ENCODE peak calls at places on chromosomes 12 and 14, in eight cellular contexts. One of them, this sample, is unnamed.

GRCh38 chr12:113103756-113104450 is 31.7 kb downstream of the RASAL1 start:
- DNase-seq in K562: peak; percentile 68
- DNase-seq in GM12878: no peak
- DNase-seq in HCT116: no peak
- DNase-seq in H1: peak; percentile 70
- DNase-seq in SK-N-SH: peak; percentile 70
- DNase-seq in HepG2: peak; percentile 27
- DNase-seq in A549: peak; percentile 36
- DNase-seq in this sample: no peak

GRCh38 chr12:121803861-121804416 is at the start of gene SETD1B:
- DNase-seq in K562: peak; percentile 52
- DNase-seq in GM12878: no peak
- DNase-seq in HCT116: no peak
- DNase-seq in H1: no peak
- DNase-seq in SK-N-SH: peak; percentile 65
- DNase-seq in HepG2: no peak
- DNase-seq in A549: peak; percentile 76
- DNase-seq in this sample: peak; percentile 44

GRCh38 chr14:77616454-77617229 is at the start of gene SPTLC2:
- DNase-seq in K562: peak; percentile 98
- DNase-seq in GM12878: peak; percentile 97
- DNase-seq in HCT116: peak; percentile 99
- DNase-seq in H1: peak; percentile 100
- DNase-seq in SK-N-SH: peak; percentile 97
- DNase-seq in HepG2: peak; percentile 99
- DNase-seq in A549: peak; percentile 99
- DNase-seq in this sample: peak; percentile 99

GRCh38 chr12:131690320-131690719 is 20.6 kb upstream of the SFSWAP start:
- DNase-seq in K562: no peak
- DNase-seq in GM12878: no peak
- DNase-seq in HCT116: no peak
- DNase-seq in H1: no peak
- DNase-seq in SK-N-SH: no peak
- DNase-seq in HepG2: no peak
- DNase-seq in A549: no peak
- DNase-seq in this sample: no peak

GRCh38 chr12:104738371-104738710 is 219.7 kb downstream of the SLC41A2 start:
- DNase-seq in K562: no peak
- DNase-seq in GM12878: no peak
- DNase-seq in HCT116: no peak
- DNase-seq in H1: no peak
- DNase-seq in SK-N-SH: no peak
- DNase-seq in HepG2: no peak
- DNase-seq in A549: no peak
- DNase-seq in this sample: no peak

GRCh38 chr12:71746983-71747611 is 7.6 kb upstream of the RAB21 start:
- DNase-seq in K562: peak; percentile 45
- DNase-seq in GM12878: peak; percentile 45
- DNase-seq in HCT116: peak; percentile 49
- DNase-seq in H1: no peak
- DNase-seq in SK-N-SH: peak; percentile 49
- DNase-seq in HepG2: peak; percentile 66
- DNase-seq in A549: peak; percentile 74
- DNase-seq in this sample: peak; percentile 73

GRCh38 chr14:61452452-61452851 is 131.1 kb downstream of the PRKCH start:
- DNase-seq in K562: no peak
- DNase-seq in GM12878: no peak
- DNase-seq in HCT116: no peak
- DNase-seq in H1: no peak
- DNase-seq in SK-N-SH: no peak
- DNase-seq in HepG2: no peak
- DNase-seq in A549: no peak
- DNase-seq in this sample: no peak

GRCh38 chr12:112261559-112261958 is 120.7 kb downstream of the HECTD4 start:
- DNase-seq in K562: peak; percentile 18
- DNase-seq in GM12878: no peak
- DNase-seq in HCT116: peak; percentile 6
- DNase-seq in H1: no peak
- DNase-seq in SK-N-SH: peak; percentile 27
- DNase-seq in HepG2: peak; percentile 13
- DNase-seq in A549: peak; percentile 35
- DNase-seq in this sample: no peak

GRCh38 chr12:23816394-23816851 is 133.0 kb downstream of the SOX5 start:
- DNase-seq in K562: no peak
- DNase-seq in GM12878: no peak
- DNase-seq in HCT116: no peak
- DNase-seq in H1: peak; percentile 29
- DNase-seq in SK-N-SH: no peak
- DNase-seq in HepG2: peak; percentile 12
- DNase-seq in A549: no peak
- DNase-seq in this sample: no peak

GRCh38 chr14:68628605-68629310 is 164.1 kb downstream of the ZFP36L1 start:
- DNase-seq in K562: no peak
- DNase-seq in GM12878: no peak
- DNase-seq in HCT116: no peak
- DNase-seq in H1: no peak
- DNase-seq in SK-N-SH: no peak
- DNase-seq in HepG2: peak; percentile 19
- DNase-seq in A549: no peak
- DNase-seq in this sample: no peak

GRCh38 chr14:97266653-97267052 is 469.5 kb downstream of the VRK1 start:
- DNase-seq in K562: no peak
- DNase-seq in GM12878: no peak
- DNase-seq in HCT116: peak; percentile 89
- DNase-seq in H1: no peak
- DNase-seq in SK-N-SH: no peak
- DNase-seq in HepG2: peak; percentile 10
- DNase-seq in A549: peak; percentile 14
- DNase-seq in this sample: no peak

GRCh38 chr12:21073822-21074460 is 57.1 kb upstream of the SLCO1B1 start:
- DNase-seq in K562: no peak
- DNase-seq in GM12878: no peak
- DNase-seq in HCT116: peak; percentile 93
- DNase-seq in H1: peak; percentile 25
- DNase-seq in SK-N-SH: no peak
- DNase-seq in HepG2: no peak
- DNase-seq in A549: peak; percentile 30
- DNase-seq in this sample: no peak

GRCh38 chr12:49019435-49020317 is 1.1 kb upstream of the PRKAG1 start:
- DNase-seq in K562: peak; percentile 79
- DNase-seq in GM12878: no peak
- DNase-seq in HCT116: no peak
- DNase-seq in H1: no peak
- DNase-seq in SK-N-SH: peak; percentile 74
- DNase-seq in HepG2: peak; percentile 39
- DNase-seq in A549: peak; percentile 67
- DNase-seq in this sample: peak; percentile 23

GRCh38 chr14:24389266-24389855 is 9.4 kb upstream of the NYNRIN start:
- DNase-seq in K562: peak; percentile 42
- DNase-seq in GM12878: no peak
- DNase-seq in HCT116: no peak
- DNase-seq in H1: no peak
- DNase-seq in SK-N-SH: no peak
- DNase-seq in HepG2: no peak
- DNase-seq in A549: no peak
- DNase-seq in this sample: peak; percentile 64

GRCh38 chr12:20040844-20041243 is 327.5 kb upstream of the PDE3A start:
- DNase-seq in K562: no peak
- DNase-seq in GM12878: no peak
- DNase-seq in HCT116: no peak
- DNase-seq in H1: no peak
- DNase-seq in SK-N-SH: no peak
- DNase-seq in HepG2: no peak
- DNase-seq in A549: no peak
- DNase-seq in this sample: no peak
- TF ChIP-seq RAD21 in K562: no peak
- TF ChIP-seq RAD21 in GM12878: no peak
- TF ChIP-seq RAD21 in HCT116: no peak
- TF ChIP-seq RAD21 in H1: no peak
- TF ChIP-seq RAD21 in SK-N-SH: no peak
- TF ChIP-seq RAD21 in HepG2: no peak
- TF ChIP-seq RAD21 in A549: no peak
- TF ChIP-seq RAD21 in this sample: no peak

GRCh38 chr12:125003021-125003420 is 9.6 kb downstream of the BRI3BP start:
- DNase-seq in K562: no peak
- DNase-seq in GM12878: no peak
- DNase-seq in HCT116: no peak
- DNase-seq in H1: no peak
- DNase-seq in SK-N-SH: no peak
- DNase-seq in HepG2: no peak
- DNase-seq in A549: no peak
- DNase-seq in this sample: no peak

GRCh38 chr12:124998705-124999104 is 5.3 kb downstream of the BRI3BP start:
- DNase-seq in K562: no peak
- DNase-seq in GM12878: no peak
- DNase-seq in HCT116: no peak
- DNase-seq in H1: no peak
- DNase-seq in SK-N-SH: no peak
- DNase-seq in HepG2: no peak
- DNase-seq in A549: no peak
- DNase-seq in this sample: no peak

GRCh38 chr12:125005652-125006051 is 12.2 kb downstream of the BRI3BP start:
- DNase-seq in K562: no peak
- DNase-seq in GM12878: no peak
- DNase-seq in HCT116: no peak
- DNase-seq in H1: no peak
- DNase-seq in SK-N-SH: peak; percentile 71
- DNase-seq in HepG2: no peak
- DNase-seq in A549: no peak
- DNase-seq in this sample: no peak

GRCh38 chr12:125004621-125005020 is 11.2 kb downstream of the BRI3BP start:
- DNase-seq in K562: no peak
- DNase-seq in GM12878: no peak
- DNase-seq in HCT116: no peak
- DNase-seq in H1: no peak
- DNase-seq in SK-N-SH: no peak
- DNase-seq in HepG2: no peak
- DNase-seq in A549: no peak
- DNase-seq in this sample: no peak

GRCh38 chr12:125001636-125002035 is 8.2 kb downstream of the BRI3BP start:
- DNase-seq in K562: no peak
- DNase-seq in GM12878: no peak
- DNase-seq in HCT116: no peak
- DNase-seq in H1: no peak
- DNase-seq in SK-N-SH: no peak
- DNase-seq in HepG2: no peak
- DNase-seq in A549: no peak
- DNase-seq in this sample: no peak
- TF ChIP-seq RAD21 in K562: no peak
- TF ChIP-seq RAD21 in GM12878: no peak
- TF ChIP-seq RAD21 in HCT116: no peak
- TF ChIP-seq RAD21 in H1: no peak
- TF ChIP-seq RAD21 in SK-N-SH: no peak
- TF ChIP-seq RAD21 in HepG2: no peak
- TF ChIP-seq RAD21 in A549: no peak
- TF ChIP-seq RAD21 in this sample: no peak

GRCh38 chr12:95368931-95369330 is 105.0 kb upstream of the METAP2 start:
- DNase-seq in K562: no peak
- DNase-seq in GM12878: no peak
- DNase-seq in HCT116: no peak
- DNase-seq in H1: no peak
- DNase-seq in SK-N-SH: no peak
- DNase-seq in HepG2: no peak
- DNase-seq in A549: no peak
- DNase-seq in this sample: no peak
- TF ChIP-seq RAD21 in K562: no peak
- TF ChIP-seq RAD21 in GM12878: no peak
- TF ChIP-seq RAD21 in HCT116: no peak
- TF ChIP-seq RAD21 in H1: no peak
- TF ChIP-seq RAD21 in SK-N-SH: no peak
- TF ChIP-seq RAD21 in HepG2: no peak
- TF ChIP-seq RAD21 in A549: no peak
- TF ChIP-seq RAD21 in this sample: no peak

DNA sequence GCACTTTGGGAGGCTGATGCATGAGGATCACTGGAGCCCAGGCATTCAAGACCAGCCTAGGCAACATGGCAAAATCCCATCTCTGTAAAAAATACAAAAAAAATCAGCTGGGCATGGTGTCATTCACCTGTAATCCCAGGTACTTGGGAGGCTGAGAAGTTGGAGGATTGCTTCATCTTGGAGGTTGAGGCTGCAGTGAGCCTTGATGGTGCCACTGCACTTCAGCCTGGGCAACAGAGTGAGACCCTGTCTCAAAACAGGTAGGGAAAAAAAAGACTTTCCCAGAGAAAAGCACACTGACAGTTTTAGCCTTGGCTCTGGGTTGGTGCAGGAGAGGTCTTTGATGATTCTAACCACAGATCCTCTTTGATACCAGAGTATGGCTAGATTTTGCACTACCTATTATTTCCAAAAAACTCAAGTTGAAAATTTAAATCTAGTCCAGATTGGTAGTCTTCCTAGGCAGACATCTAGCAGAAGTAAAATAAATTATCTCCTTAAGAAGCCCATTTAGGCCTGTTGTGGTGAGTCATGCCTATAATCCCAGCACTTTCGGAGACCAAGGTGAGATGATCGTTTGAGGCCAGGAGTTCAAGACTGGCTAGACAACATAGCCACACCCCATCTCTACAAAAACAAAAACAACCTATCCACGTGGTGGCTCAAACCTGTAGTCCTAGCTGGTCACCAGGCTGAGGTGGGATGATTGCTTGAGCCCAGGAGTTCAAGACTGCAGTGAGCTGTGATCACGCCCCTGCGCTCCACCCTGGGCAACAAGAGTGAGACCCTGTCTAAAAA is 18.6 kb downstream of the LARP4 start:
- DNase-seq in K562: peak; percentile 27
- DNase-seq in GM12878: no peak
- DNase-seq in HCT116: peak; percentile 53
- DNase-seq in H1: no peak
- DNase-seq in SK-N-SH: no peak
- DNase-seq in HepG2: no peak
- DNase-seq in A549: peak; percentile 33
- DNase-seq in this sample: no peak
- TF ChIP-seq RAD21 in K562: no peak
- TF ChIP-seq RAD21 in GM12878: no peak
- TF ChIP-seq RAD21 in HCT116: no peak
- TF ChIP-seq RAD21 in H1: no peak
- TF ChIP-seq RAD21 in SK-N-SH: no peak
- TF ChIP-seq RAD21 in HepG2: no peak
- TF ChIP-seq RAD21 in A549: no peak
- TF ChIP-seq RAD21 in this sample: no peak

GRCh38 chr12:75909714-75910451 is 121.7 kb downstream of the PHLDA1 start:
- DNase-seq in K562: no peak
- DNase-seq in GM12878: no peak
- DNase-seq in HCT116: no peak
- DNase-seq in H1: no peak
- DNase-seq in SK-N-SH: no peak
- DNase-seq in HepG2: peak; percentile 29
- DNase-seq in A549: no peak
- DNase-seq in this sample: no peak
- TF ChIP-seq RAD21 in K562: no peak
- TF ChIP-seq RAD21 in GM12878: no peak
- TF ChIP-seq RAD21 in HCT116: no peak
- TF ChIP-seq RAD21 in H1: no peak
- TF ChIP-seq RAD21 in SK-N-SH: no peak
- TF ChIP-seq RAD21 in HepG2: no peak
- TF ChIP-seq RAD21 in A549: no peak
- TF ChIP-seq RAD21 in this sample: no peak

This sample was measured in IMR-90.